ENCODE peak calls at places on chromosomes 4 and X, in six cellular contexts. One of them, this sample, is unnamed.

GRCh38 chr4:37533286-37534033 is 152.7 kb downstream of the RELL1 start:
- DNase-seq in neuronal stem cell: no peak
- DNase-seq in H1: no peak
- DNase-seq in IMR-90: no peak
- DNase-seq in H9: no peak
- DNase-seq in trophoblast cell: no peak
- DNase-seq in this sample: no peak

GRCh38 chrX:129760981-129761380 is 18.8 kb upstream of the SASH3 start:
- DNase-seq in H9: no peak
- DNase-seq in H1: no peak
- DNase-seq in IMR-90: no peak
- DNase-seq in neuronal stem cell: no peak
- DNase-seq in trophoblast cell: no peak
- DNase-seq in this sample: no peak

GRCh38 chrX:54030329-54030728 is 13.9 kb downstream of the PHF8 start:
- DNase-seq in trophoblast cell: no peak
- DNase-seq in H1: no peak
- DNase-seq in H9: no peak
- DNase-seq in neuronal stem cell: no peak
- DNase-seq in IMR-90: no peak
- DNase-seq in this sample: no peak

GRCh38 chr4:75637176-75637575 is 6.8 kb upstream of the CDKL2 start:
- DNase-seq in neuronal stem cell: no peak
- DNase-seq in H9: no peak
- DNase-seq in trophoblast cell: no peak
- DNase-seq in IMR-90: peak; percentile 59
- DNase-seq in H1: no peak
- DNase-seq in this sample: peak; percentile 39

GRCh38 chr4:15755321-15755750 is 22.8 kb upstream of the CD38 start:
- DNase-seq in trophoblast cell: no peak
- DNase-seq in H9: no peak
- DNase-seq in IMR-90: peak; percentile 69
- DNase-seq in neuronal stem cell: no peak
- DNase-seq in H1: no peak
- DNase-seq in this sample: peak; percentile 81

GRCh38 chr4:16862688-16863087 is 35.8 kb downstream of the LDB2 start:
- DNase-seq in H9: no peak
- DNase-seq in IMR-90: peak; percentile 36
- DNase-seq in H1: no peak
- DNase-seq in trophoblast cell: no peak
- DNase-seq in neuronal stem cell: no peak
- DNase-seq in this sample: peak; percentile 15

GRCh38 chrX:154457491-154458115 is 478 bp upstream of the PLXNA3 start:
- DNase-seq in trophoblast cell: peak; percentile 59
- DNase-seq in neuronal stem cell: no peak
- DNase-seq in H9: peak; percentile 75
- DNase-seq in IMR-90: no peak
- DNase-seq in H1: no peak
- DNase-seq in this sample: no peak

GRCh38 chr4:147828361-147828760 is 96.5 kb downstream of the ARHGAP10 start:
- DNase-seq in trophoblast cell: peak; percentile 63
- DNase-seq in IMR-90: peak; percentile 56
- DNase-seq in H1: no peak
- DNase-seq in H9: no peak
- DNase-seq in neuronal stem cell: no peak
- DNase-seq in this sample: peak; percentile 73

GRCh38 chr4:100935090-100935489 is 412.2 kb downstream of the PPP3CA start:
- DNase-seq in H1: no peak
- DNase-seq in IMR-90: peak; percentile 2
- DNase-seq in H9: no peak
- DNase-seq in neuronal stem cell: no peak
- DNase-seq in trophoblast cell: no peak
- DNase-seq in this sample: no peak

GRCh38 chrX:9464435-9465371 is at the start of gene TBL1X:
- DNase-seq in neuronal stem cell: peak; percentile 29
- DNase-seq in trophoblast cell: no peak
- DNase-seq in H9: peak; percentile 34
- DNase-seq in IMR-90: peak; percentile 19
- DNase-seq in H1: no peak
- DNase-seq in this sample: peak; percentile 45

GRCh38 chr4:174714393-174715211 is 114.4 kb downstream of the GLRA3 start:
- DNase-seq in H9: peak; percentile 39
- DNase-seq in trophoblast cell: peak; percentile 86
- DNase-seq in neuronal stem cell: peak; percentile 31
- DNase-seq in IMR-90: peak; percentile 7
- DNase-seq in H1: peak; percentile 10
- DNase-seq in this sample: peak; percentile 57

GRCh38 chrX:83186632-83187031 is 321.5 kb upstream of the POU3F4 start:
- DNase-seq in H9: no peak
- DNase-seq in neuronal stem cell: no peak
- DNase-seq in trophoblast cell: no peak
- DNase-seq in H1: no peak
- DNase-seq in IMR-90: no peak
- DNase-seq in this sample: no peak

GRCh38 chrX:153865685-153866084 is 20.3 kb downstream of the L1CAM start:
- DNase-seq in IMR-90: no peak
- DNase-seq in H1: no peak
- DNase-seq in neuronal stem cell: no peak
- DNase-seq in H9: no peak
- DNase-seq in trophoblast cell: no peak
- DNase-seq in this sample: no peak

GRCh38 chr4:46993075-46994006 is at the start of gene GABRA4:
- DNase-seq in trophoblast cell: no peak
- DNase-seq in IMR-90: no peak
- DNase-seq in H9: peak; percentile 64
- DNase-seq in neuronal stem cell: peak; percentile 35
- DNase-seq in H1: no peak
- DNase-seq in this sample: peak; percentile 31

GRCh38 chr4:56790566-56791175 is 30.8 kb downstream of the SPINK2 start:
- DNase-seq in H9: no peak
- DNase-seq in neuronal stem cell: no peak
- DNase-seq in trophoblast cell: no peak
- DNase-seq in IMR-90: no peak
- DNase-seq in H1: no peak
- DNase-seq in this sample: no peak

GRCh38 chrX:69067841-69068240 is 97.4 kb downstream of the PJA1 start:
- DNase-seq in neuronal stem cell: no peak
- DNase-seq in IMR-90: no peak
- DNase-seq in H9: no peak
- DNase-seq in H1: no peak
- DNase-seq in trophoblast cell: no peak
- DNase-seq in this sample: no peak

GRCh38 chrX:72727846-72728245 is 13.7 kb upstream of the PHKA1 start:
- DNase-seq in IMR-90: no peak
- DNase-seq in H9: no peak
- DNase-seq in trophoblast cell: peak; percentile 86
- DNase-seq in H1: no peak
- DNase-seq in neuronal stem cell: no peak
- DNase-seq in this sample: no peak

GRCh38 chr4:120847019-120847582 is 75.4 kb downstream of the PRDM5 start:
- DNase-seq in H1: no peak
- DNase-seq in trophoblast cell: no peak
- DNase-seq in neuronal stem cell: no peak
- DNase-seq in IMR-90: no peak
- DNase-seq in H9: no peak
- DNase-seq in this sample: no peak

GRCh38 chrX:97882306-97882705 is 998.6 kb downstream of the RPA4 start:
- DNase-seq in IMR-90: peak; percentile 2
- DNase-seq in H9: no peak
- DNase-seq in neuronal stem cell: no peak
- DNase-seq in trophoblast cell: peak; percentile 18
- DNase-seq in H1: no peak
- DNase-seq in this sample: no peak

GRCh38 chr4:5142726-5143125 is 91.4 kb downstream of the STK32B start:
- DNase-seq in H1: no peak
- DNase-seq in IMR-90: peak; percentile 66
- DNase-seq in neuronal stem cell: peak; percentile 14
- DNase-seq in trophoblast cell: peak; percentile 37
- DNase-seq in H9: peak; percentile 57
- DNase-seq in this sample: peak; percentile 47

GRCh38 chrX:46165866-46166265 is 379.4 kb downstream of the ZNF674 start:
- DNase-seq in H9: no peak
- DNase-seq in IMR-90: no peak
- DNase-seq in neuronal stem cell: no peak
- DNase-seq in H1: no peak
- DNase-seq in trophoblast cell: no peak
- DNase-seq in this sample: no peak

GRCh38 chrX:46169808-46170207 is 375.4 kb downstream of the ZNF674 start:
- DNase-seq in H9: no peak
- DNase-seq in trophoblast cell: peak; percentile 57
- DNase-seq in IMR-90: no peak
- DNase-seq in H1: no peak
- DNase-seq in neuronal stem cell: no peak
- DNase-seq in this sample: no peak

GRCh38 chrX:46165411-46165810 is 379.8 kb downstream of the ZNF674 start:
- DNase-seq in H9: no peak
- DNase-seq in IMR-90: peak; percentile 16
- DNase-seq in trophoblast cell: peak; percentile 40
- DNase-seq in neuronal stem cell: no peak
- DNase-seq in H1: no peak
- DNase-seq in this sample: no peak

GRCh38 chrX:46173159-46173558 is 372.1 kb downstream of the ZNF674 start:
- DNase-seq in neuronal stem cell: no peak
- DNase-seq in H9: no peak
- DNase-seq in trophoblast cell: no peak
- DNase-seq in H1: no peak
- DNase-seq in IMR-90: no peak
- DNase-seq in this sample: no peak

GRCh38 chrX:46168254-46168653 is 377.0 kb downstream of the ZNF674 start:
- DNase-seq in neuronal stem cell: no peak
- DNase-seq in H1: no peak
- DNase-seq in IMR-90: no peak
- DNase-seq in H9: no peak
- DNase-seq in trophoblast cell: no peak
- DNase-seq in this sample: no peak
- H4K91ac ChIP-seq in neuronal stem cell: no peak overlapping the region
- H4K91ac ChIP-seq in H1: no peak overlapping the region
- H4K91ac ChIP-seq in IMR-90: no peak overlapping the region
- H4K91ac ChIP-seq in H9: no peak overlapping the region
- H4K91ac ChIP-seq in trophoblast cell: no peak overlapping the region
- H4K91ac ChIP-seq in this sample: no peak overlapping the region

GRCh38 chrX:14015941-14016340 is 13.8 kb downstream of the GEMIN8 start:
- DNase-seq in IMR-90: no peak
- DNase-seq in trophoblast cell: no peak
- DNase-seq in H1: no peak
- DNase-seq in neuronal stem cell: no peak
- DNase-seq in H9: no peak
- DNase-seq in this sample: no peak
- H2AFZ ChIP-seq in IMR-90: no peak overlapping the region
- H2AFZ ChIP-seq in trophoblast cell: no peak overlapping the region
- H2AFZ ChIP-seq in H1: no peak overlapping the region
- H2AFZ ChIP-seq in neuronal stem cell: no peak overlapping the region
- H2AFZ ChIP-seq in H9: no peak overlapping the region
- H2AFZ ChIP-seq in this sample: no peak overlapping the region

GRCh38 chr4:8552024-8552423 is 28.2 kb upstream of the GPR78 start:
- DNase-seq in neuronal stem cell: no peak
- DNase-seq in IMR-90: no peak
- DNase-seq in trophoblast cell: no peak
- DNase-seq in H9: no peak
- DNase-seq in H1: no peak
- DNase-seq in this sample: no peak
- H4K91ac ChIP-seq in neuronal stem cell: no peak overlapping the region
- H4K91ac ChIP-seq in IMR-90: no peak overlapping the region
- H4K91ac ChIP-seq in trophoblast cell: peak overlapping the region; percentile 38
- H4K91ac ChIP-seq in H9: no peak overlapping the region
- H4K91ac ChIP-seq in H1: no peak overlapping the region
- H4K91ac ChIP-seq in this sample: no peak overlapping the region

GRCh38 chrX:120647127-120647526 is 17.3 kb upstream of the C1GALT1C1 start:
- DNase-seq in H9: no peak
- DNase-seq in H1: no peak
- DNase-seq in neuronal stem cell: no peak
- DNase-seq in IMR-90: no peak
- DNase-seq in trophoblast cell: no peak
- DNase-seq in this sample: no peak
- H2AFZ ChIP-seq in H9: no peak overlapping the region
- H2AFZ ChIP-seq in H1: no peak overlapping the region
- H2AFZ ChIP-seq in neuronal stem cell: no peak overlapping the region
- H2AFZ ChIP-seq in IMR-90: no peak overlapping the region
- H2AFZ ChIP-seq in trophoblast cell: no peak overlapping the region
- H2AFZ ChIP-seq in this sample: no peak overlapping the region

GRCh38 chrX:16774746-16775145 is 11.5 kb upstream of the TXLNG start:
- DNase-seq in IMR-90: no peak
- DNase-seq in neuronal stem cell: no peak
- DNase-seq in H1: no peak
- DNase-seq in trophoblast cell: no peak
- DNase-seq in H9: no peak
- DNase-seq in this sample: no peak
- H4K91ac ChIP-seq in IMR-90: no peak overlapping the region
- H4K91ac ChIP-seq in neuronal stem cell: no peak overlapping the region
- H4K91ac ChIP-seq in H1: no peak overlapping the region
- H4K91ac ChIP-seq in trophoblast cell: no peak overlapping the region
- H4K91ac ChIP-seq in H9: no peak overlapping the region
- H4K91ac ChIP-seq in this sample: no peak overlapping the region

DNA sequence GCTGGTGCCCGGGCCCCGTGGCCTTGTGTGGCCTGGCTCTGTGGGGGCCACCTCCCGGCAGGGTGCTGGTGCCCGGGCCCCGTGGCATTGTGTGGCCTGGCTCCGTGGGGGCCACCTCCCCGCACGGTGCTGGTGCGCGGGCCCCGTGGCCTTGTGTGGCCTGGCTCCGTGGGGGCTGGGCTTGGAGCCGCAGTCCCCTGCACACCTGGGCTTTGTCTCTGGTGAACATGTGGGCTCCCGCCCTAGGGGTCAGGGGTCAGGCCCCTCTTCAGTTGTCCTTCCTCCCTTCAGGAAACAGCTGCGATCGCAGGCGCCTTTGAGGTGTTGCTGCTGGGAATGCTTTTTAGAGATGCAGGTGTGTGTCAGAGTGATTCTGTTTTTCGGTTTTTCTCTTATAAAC is 17.2 kb downstream of the UVSSA start:
- DNase-seq in neuronal stem cell: no peak
- DNase-seq in IMR-90: no peak
- DNase-seq in H1: no peak
- DNase-seq in H9: no peak
- DNase-seq in trophoblast cell: no peak
- DNase-seq in this sample: no peak
- H2AFZ ChIP-seq in neuronal stem cell: no peak overlapping the region
- H2AFZ ChIP-seq in IMR-90: no peak overlapping the region
- H2AFZ ChIP-seq in H1: no peak overlapping the region
- H2AFZ ChIP-seq in H9: no peak overlapping the region
- H2AFZ ChIP-seq in trophoblast cell: no peak overlapping the region
- H2AFZ ChIP-seq in this sample: no peak overlapping the region

DNA sequence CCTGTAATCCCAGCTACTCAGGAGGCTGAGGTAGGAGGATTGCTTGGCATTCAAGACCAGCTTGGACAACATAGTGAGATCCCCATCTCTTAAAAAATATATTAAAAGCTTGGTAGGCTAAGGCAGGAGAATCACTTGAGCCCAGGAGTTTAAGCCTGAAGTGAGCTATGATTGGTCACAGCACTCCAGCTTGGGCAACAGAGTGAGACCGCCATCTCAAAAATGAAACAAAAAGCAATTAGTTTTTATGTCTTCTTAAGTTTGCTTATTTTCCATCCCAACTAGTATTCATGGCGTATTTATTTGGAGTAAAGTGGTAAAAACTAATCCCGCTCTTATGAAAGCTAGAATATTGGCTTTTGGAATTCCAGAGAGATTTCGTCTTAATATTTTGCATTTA is 25.4 kb upstream of the PDE5A start:
- DNase-seq in IMR-90: no peak
- DNase-seq in H1: no peak
- DNase-seq in H9: no peak
- DNase-seq in trophoblast cell: no peak
- DNase-seq in neuronal stem cell: no peak
- DNase-seq in this sample: no peak
- H4K91ac ChIP-seq in IMR-90: peak overlapping the region; percentile 84
- H4K91ac ChIP-seq in H1: no peak overlapping the region
- H4K91ac ChIP-seq in H9: no peak overlapping the region
- H4K91ac ChIP-seq in trophoblast cell: no peak overlapping the region
- H4K91ac ChIP-seq in neuronal stem cell: no peak overlapping the region
- H4K91ac ChIP-seq in this sample: no peak overlapping the region

This sample was measured in mesenchymal stem cell.